ENCODE peak calls at places on chromosome 16, in nine cellular contexts. W is prostate gland, T is GM12892, D is transverse colon, E is A549, L is uterus, O is tibial nerve, G is NB4, H is lower leg skin. A is an unnamed sample.

GRCh38 chr16:57590654-57591085 is 37.8 kb upstream of the ADGRG1 start:
- DNase-seq in O (no peak), E (peak; percentile 44), G (peak; percentile 66), H (no peak), L (peak; percentile 38), T (no peak), W (no peak), D (no peak), A (peak; percentile 48)

GRCh38 chr16:27795992-27796614 is 246.2 kb downstream of the KATNIP start:
- DNase-seq in D (peak; percentile 27), O (peak; percentile 36), G (peak; percentile 54), H (no peak), W (no peak), L (no peak), E (peak; percentile 28), T (no peak), A (peak; percentile 57)

GRCh38 chr16:19393226-19394074 is 24.2 kb upstream of the TMC5 start:
- DNase-seq in G (no peak), L (no peak), T (no peak), O (no peak), D (peak; percentile 65), E (peak; percentile 90), W (peak; percentile 59), H (no peak), A (no peak)

GRCh38 chr16:66885491-66885890 is 5.2 kb downstream of the PDP2 start:
- DNase-seq in T (no peak), E (no peak), W (no peak), D (no peak), L (peak; percentile 14), O (no peak), G (no peak), H (no peak), A (no peak)

GRCh38 chr16:1746693-1747195 is 24.6 kb downstream of the NME3 start:
- DNase-seq in O (no peak), T (no peak), G (no peak), L (no peak), W (no peak), H (no peak), E (peak; percentile 61), D (no peak), A (no peak)

GRCh38 chr16:23469814-23470213 is 16.8 kb upstream of the COG7 start:
- DNase-seq in L (no peak), E (peak; percentile 38), O (no peak), T (no peak), D (no peak), G (no peak), W (peak; percentile 50), H (peak; percentile 47), A (no peak)

GRCh38 chr16:56675685-56676210 is 6.1 kb downstream of the MT1H start:
- DNase-seq in W (no peak), G (no peak), O (no peak), D (peak; percentile 19), L (no peak), T (no peak), E (no peak), H (no peak), A (no peak)

GRCh38 chr16:10876799-10877341 is at the start of gene CIITA:
- DNase-seq in L (peak; percentile 55), W (no peak), D (peak; percentile 77), G (peak; percentile 90), E (no peak), T (peak; percentile 63), O (peak; percentile 83), H (peak; percentile 73), A (peak; percentile 82)

GRCh38 chr16:50711862-50712567 is 18.6 kb downstream of the NOD2 start:
- DNase-seq in G (no peak), O (no peak), L (no peak), W (peak; percentile 34), T (no peak), E (no peak), H (no peak), D (no peak), A (peak; percentile 79)

GRCh38 chr16:74577882-74578366 is 29.0 kb downstream of the GLG1 start:
- DNase-seq in D (no peak), L (no peak), H (no peak), W (no peak), O (no peak), T (no peak), E (no peak), G (peak; percentile 20), A (no peak)

GRCh38 chr16:80751167-80751566 is 53.2 kb downstream of the CDYL2 start:
- DNase-seq in G (no peak), D (no peak), L (no peak), E (no peak), W (peak; percentile 24), H (no peak), O (no peak), T (no peak), A (no peak)

DNA sequence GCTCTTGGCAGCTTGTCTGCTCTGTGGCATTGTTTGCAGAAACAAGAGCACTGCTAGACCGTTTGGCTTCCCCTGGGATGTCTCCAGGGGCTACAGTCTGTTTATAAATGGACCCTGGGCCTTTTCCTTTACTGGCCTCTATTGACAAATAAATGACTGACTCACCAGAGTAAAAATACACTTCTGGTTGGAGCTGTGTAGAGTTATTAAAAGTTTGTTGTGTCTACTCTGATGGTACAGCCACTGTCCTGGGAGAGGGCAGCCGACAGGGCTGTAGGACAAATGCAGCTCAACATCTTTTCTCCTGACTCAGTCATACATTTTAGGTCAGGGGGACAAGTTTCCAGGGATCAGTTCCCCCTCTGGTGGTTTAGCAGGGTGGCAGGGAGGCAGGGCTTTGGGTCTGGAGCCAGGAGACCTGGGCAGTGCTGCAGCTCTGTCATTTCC is 30.0 kb downstream of the FOXL1 start:
- DNase-seq in W (no peak), H (no peak), O (no peak), G (no peak), T (no peak), D (no peak), E (no peak), L (no peak), A (no peak)
- TF ChIP-seq POLR2A in W (no peak), H (no peak), O (no peak), G (no peak), T (no peak), D (no peak), E (no peak), L (no peak), A (no peak)

GRCh38 chr16:4948903-4949766 is 9.0 kb upstream of the SEC14L5 start:
- DNase-seq in D (no peak), T (no peak), G (no peak), H (no peak), W (no peak), L (no peak), E (no peak), O (no peak), A (no peak)

GRCh38 chr16:4946917-4947316 is 10.0 kb upstream of the PPL start:
- DNase-seq in W (no peak), O (no peak), G (no peak), T (no peak), E (no peak), D (no peak), H (no peak), L (no peak), A (no peak)

GRCh38 chr16:4945560-4946502 is 8.9 kb upstream of the PPL start:
- DNase-seq in E (peak; percentile 74), O (peak; percentile 41), W (peak; percentile 39), L (peak; percentile 53), H (peak; percentile 71), D (no peak), G (peak; percentile 62), T (no peak), A (peak; percentile 57)

GRCh38 chr16:4949986-4950385 is 8.1 kb upstream of the SEC14L5 start:
- DNase-seq in W (no peak), G (no peak), D (no peak), L (no peak), E (no peak), H (no peak), T (no peak), O (no peak), A (no peak)

GRCh38 chr16:4947722-4948503 is 10.2 kb upstream of the SEC14L5 start:
- DNase-seq in G (peak; percentile 92), W (no peak), E (no peak), D (no peak), H (no peak), O (no peak), L (no peak), T (no peak), A (no peak)
- TF ChIP-seq POLR2A in G (peak; percentile 40), W (no peak), E (no peak), D (no peak), H (no peak), O (no peak), L (no peak), T (no peak), A (no peak)

DNA sequence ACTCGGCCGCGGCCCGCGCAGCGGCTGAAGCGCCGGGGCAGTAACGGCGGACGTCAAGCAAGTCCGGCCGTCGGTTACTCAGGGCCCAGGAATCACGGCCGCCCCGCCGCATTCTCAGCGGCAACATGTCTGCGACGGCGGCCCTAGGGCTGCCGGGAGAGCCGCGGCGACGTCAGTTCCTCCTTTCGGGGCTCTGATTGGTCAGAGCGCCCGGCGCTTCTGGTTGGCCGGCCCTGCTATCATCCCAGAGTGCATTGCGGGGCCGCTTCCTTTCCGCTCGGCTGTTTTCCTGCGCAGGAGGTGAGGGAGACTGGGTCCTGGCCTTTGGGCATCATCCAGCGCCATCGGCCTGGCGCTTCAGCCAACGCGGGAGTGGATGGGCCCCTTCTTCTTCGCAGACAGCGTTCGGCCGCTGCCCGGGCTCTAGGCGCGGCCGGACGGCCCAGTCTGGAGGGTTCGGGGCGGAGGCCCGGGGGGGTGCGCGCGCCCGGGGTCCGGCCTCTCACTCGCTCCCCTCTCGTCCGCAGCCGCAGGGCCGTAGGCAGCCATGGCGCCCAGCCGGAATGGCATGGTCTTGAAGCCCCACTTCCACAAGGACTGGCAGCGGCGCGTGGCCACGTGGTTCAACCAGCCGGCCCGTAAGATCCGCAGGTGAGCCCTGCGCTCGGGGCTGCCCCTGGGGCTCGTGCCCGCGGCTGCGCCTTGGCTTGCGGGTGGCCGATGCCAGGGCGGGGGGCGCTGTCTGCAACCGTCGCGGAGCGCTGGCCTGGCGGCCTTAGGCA is at the start of gene RPL13:
- DNase-seq in G (peak; percentile 98), E (peak; percentile 96), W (peak; percentile 95), D (peak; percentile 95), H (peak; percentile 93), O (peak; percentile 90), T (peak; percentile 97), L (peak; percentile 95), A (peak; percentile 96)
- TF ChIP-seq POLR2A in G (peak; percentile 99), E (peak; percentile 93), W (peak; percentile 94), D (peak; percentile 99), H (peak; percentile 75), O (peak; percentile 94), T (peak; percentile 100), L (peak; percentile 94), A (peak; percentile 99)

DNA sequence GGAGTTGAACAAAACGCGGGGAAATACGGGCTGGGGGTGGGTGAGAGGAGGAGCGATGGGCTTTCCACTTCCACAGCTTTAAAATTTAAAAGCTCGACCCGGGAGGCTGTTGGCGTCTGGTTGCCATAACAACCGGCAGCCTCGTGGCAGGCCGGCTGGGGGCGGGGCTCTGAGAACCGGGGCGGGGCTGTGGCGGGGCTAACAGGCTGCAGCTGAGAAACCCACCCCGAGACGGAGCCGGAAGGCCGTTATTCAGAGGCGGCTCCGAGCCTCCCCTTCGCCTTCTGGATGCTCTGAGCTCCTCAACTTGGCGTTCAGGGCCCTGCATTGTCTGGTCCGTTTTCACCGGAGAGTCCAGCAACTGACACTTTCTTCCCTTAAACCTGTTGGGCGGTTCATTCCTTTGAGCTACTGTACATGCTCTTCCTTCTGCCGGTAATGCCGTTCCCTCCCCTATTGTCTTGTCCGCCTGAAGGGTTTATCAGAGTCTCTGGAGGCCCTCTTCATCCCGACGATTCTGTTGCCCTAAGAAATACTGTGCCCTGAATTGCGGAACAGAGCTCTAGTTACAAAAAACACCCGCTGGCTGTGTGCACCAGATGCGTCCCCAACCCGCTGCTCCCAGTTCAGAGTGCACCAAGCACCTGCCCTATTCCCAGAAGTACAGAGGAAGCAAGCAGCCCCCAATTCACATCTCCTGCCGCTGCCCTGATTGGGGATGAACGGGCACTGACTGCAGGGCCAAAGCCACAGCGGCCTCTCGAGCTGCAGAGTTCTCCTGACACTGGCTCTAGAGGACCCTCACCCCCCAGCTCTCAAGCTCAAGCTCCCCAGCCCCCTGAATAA is 616 bp downstream of the DNAAF8 start:
- DNase-seq in T (peak; percentile 90), H (peak; percentile 83), G (peak; percentile 87), O (peak; percentile 88), W (peak; percentile 82), L (peak; percentile 89), E (peak; percentile 73), D (peak; percentile 93), A (peak; percentile 93)
- TF ChIP-seq POLR2A in T (peak; percentile 67), H (no peak), G (peak; percentile 48), O (no peak), W (no peak), L (no peak), E (peak; percentile 55), D (no peak), A (no peak)